ENCODE peak calls at places on chromosomes 1 and 21, in six cellular contexts. A is NCI-H1436, V is GM04504, Z is colonic mucosa, K is sciatic nerve, W is fibroblast of pulmonary artery. Q is an unnamed sample.

GRCh38 chr1:1001057-1001630 is 1.2 kb upstream of the HES4 start:
- DNase-seq in A (no peak), K (no peak), V (no peak), W (no peak), Z (peak), Q (no peak)

GRCh38 chr21:18743523-18743922 is 339.9 kb upstream of the TMPRSS15 start:
- DNase-seq in K (no peak), W (no peak), V (no peak), A (no peak), Z (no peak), Q (no peak)

GRCh38 chr1:188599313-188599712 is 1770.6 kb downstream of the PLA2G4A start:
- DNase-seq in A (no peak), W (no peak), Z (no peak), V (no peak), K (no peak), Q (no peak)

GRCh38 chr1:151006331-151007052 is at the start of gene MINDY1:
- DNase-seq in Z (peak), V (peak), W (peak), A (peak), K (peak), Q (peak)

GRCh38 chr1:45586769-45587168 is 2.9 kb downstream of the NASP start:
- DNase-seq in Z (no peak), V (no peak), A (no peak), K (no peak), W (no peak), Q (no peak)

GRCh38 chr1:205259998-205260397 is 32.3 kb downstream of the TMCC2 start:
- DNase-seq in V (no peak), A (no peak), Z (no peak), K (no peak), W (no peak), Q (no peak)

GRCh38 chr1:101285922-101286568 is 49.2 kb downstream of the S1PR1 start:
- DNase-seq in A (no peak), Z (no peak), V (no peak), K (no peak), W (no peak), Q (no peak)

GRCh38 chr1:226571901-226572300 is 23.3 kb downstream of the STUM start:
- DNase-seq in W (no peak), V (no peak), K (no peak), Z (no peak), A (no peak), Q (no peak)

GRCh38 chr1:209435654-209436566 is 147.6 kb upstream of the CAMK1G start:
- DNase-seq in A (peak), W (peak), V (no peak), Z (peak), K (peak), Q (peak)

GRCh38 chr1:213374369-213374768 is 323.3 kb downstream of the RPS6KC1 start:
- DNase-seq in W (peak), A (peak), K (peak), Z (peak), V (peak), Q (peak)

GRCh38 chr21:38459490-38459889 is 38.8 kb downstream of the ERG start:
- DNase-seq in V (no peak), Z (no peak), A (no peak), K (no peak), W (no peak), Q (no peak)

GRCh38 chr1:113399063-113399583 is 8.8 kb downstream of the MAGI3 start:
- DNase-seq in W (no peak), V (no peak), K (no peak), A (no peak), Z (no peak), Q (no peak)

GRCh38 chr21:38888956-38889605 is 83.4 kb downstream of the ETS2 start:
- DNase-seq in A (no peak), K (no peak), V (no peak), W (no peak), Z (no peak), Q (no peak)

GRCh38 chr1:218412181-218412580 is 67.0 kb downstream of the TGFB2 start:
- DNase-seq in Z (no peak), A (no peak), W (peak), V (no peak), K (no peak), Q (no peak)

Q was measured in NB4.